ENCODE peak calls at places on chromosomes 2 and 18, in four cellular contexts. One of them, this sample, is unnamed.

GRCh38 chr18:6547476-6547875 is 132.8 kb upstream of the L3MBTL4 start:
- DNase-seq in ovary: no peak
- DNase-seq in astrocyte of the spinal cord: no peak
- DNase-seq in endothelial cell: no peak
- DNase-seq in this sample: no peak

GRCh38 chr2:43300781-43301586 is 74.6 kb upstream of the ZFP36L2 start:
- DNase-seq in ovary: no peak
- DNase-seq in astrocyte of the spinal cord: peak; percentile 48
- DNase-seq in endothelial cell: no peak
- DNase-seq in this sample: no peak

GRCh38 chr2:158034198-158034831 is 67.4 kb upstream of the UPP2 start:
- DNase-seq in ovary: no peak
- DNase-seq in astrocyte of the spinal cord: peak; percentile 69
- DNase-seq in endothelial cell: peak; percentile 62
- DNase-seq in this sample: peak; percentile 53

GRCh38 chr2:171308280-171309054 is 125.3 kb downstream of the METTL8 start:
- DNase-seq in ovary: no peak
- DNase-seq in astrocyte of the spinal cord: no peak
- DNase-seq in endothelial cell: no peak
- DNase-seq in this sample: no peak

GRCh38 chr2:58571181-58571852 is 330.2 kb upstream of the FANCL start:
- DNase-seq in ovary: no peak
- DNase-seq in astrocyte of the spinal cord: peak; percentile 76
- DNase-seq in endothelial cell: peak; percentile 52
- DNase-seq in this sample: peak; percentile 47

GRCh38 chr2:8049851-8050571 is 631.8 kb upstream of the ID2 start:
- DNase-seq in ovary: no peak
- DNase-seq in astrocyte of the spinal cord: no peak
- DNase-seq in endothelial cell: no peak
- DNase-seq in this sample: no peak

GRCh38 chr2:232568161-232568560 is 17.7 kb downstream of the EIF4E2 start:
- DNase-seq in ovary: no peak
- DNase-seq in astrocyte of the spinal cord: peak; percentile 84
- DNase-seq in endothelial cell: no peak
- DNase-seq in this sample: peak; percentile 91

GRCh38 chr2:174158003-174158402 is 90.3 kb downstream of the OLA1 start:
- DNase-seq in ovary: no peak
- DNase-seq in astrocyte of the spinal cord: peak; percentile 33
- DNase-seq in endothelial cell: peak; percentile 62
- DNase-seq in this sample: peak; percentile 34

GRCh38 chr2:197189770-197190434 is 120.7 kb downstream of the ANKRD44 start:
- DNase-seq in ovary: no peak
- DNase-seq in astrocyte of the spinal cord: no peak
- DNase-seq in endothelial cell: no peak
- DNase-seq in this sample: no peak

GRCh38 chr18:13318644-13319501 is 100.3 kb downstream of the LDLRAD4 start:
- DNase-seq in ovary: no peak
- DNase-seq in astrocyte of the spinal cord: no peak
- DNase-seq in endothelial cell: no peak
- DNase-seq in this sample: no peak

GRCh38 chr18:51448949-51449348 is 251.5 kb upstream of the MEX3C start:
- DNase-seq in ovary: no peak
- DNase-seq in astrocyte of the spinal cord: no peak
- DNase-seq in endothelial cell: no peak
- DNase-seq in this sample: no peak

GRCh38 chr2:239961662-239962220 is 63.4 kb downstream of the NDUFA10 start:
- DNase-seq in ovary: no peak
- DNase-seq in astrocyte of the spinal cord: no peak
- DNase-seq in endothelial cell: no peak
- DNase-seq in this sample: no peak

GRCh38 chr2:26035110-26035728 is 1.3 kb downstream of the RAB10 start:
- DNase-seq in ovary: no peak
- DNase-seq in astrocyte of the spinal cord: no peak
- DNase-seq in endothelial cell: no peak
- DNase-seq in this sample: no peak

GRCh38 chr2:67445652-67446268 is 48.6 kb downstream of the ETAA1 start:
- DNase-seq in ovary: no peak
- DNase-seq in astrocyte of the spinal cord: no peak
- DNase-seq in endothelial cell: no peak
- DNase-seq in this sample: no peak

GRCh38 chr2:190781604-190782198 is 98.9 kb upstream of the GLS start:
- DNase-seq in ovary: peak; percentile 44
- DNase-seq in astrocyte of the spinal cord: peak; percentile 72
- DNase-seq in endothelial cell: peak; percentile 61
- DNase-seq in this sample: peak; percentile 63

GRCh38 chr2:152222975-152223638 is 47.5 kb upstream of the STAM2 start:
- DNase-seq in ovary: peak; percentile 62
- DNase-seq in astrocyte of the spinal cord: peak; percentile 94
- DNase-seq in endothelial cell: no peak
- DNase-seq in this sample: no peak

GRCh38 chr18:27378396-27379094 is 193.4 kb upstream of the CHST9 start:
- DNase-seq in ovary: no peak
- DNase-seq in astrocyte of the spinal cord: peak; percentile 79
- DNase-seq in endothelial cell: no peak
- DNase-seq in this sample: no peak
- TF ChIP-seq CTCF in ovary: no peak
- TF ChIP-seq CTCF in astrocyte of the spinal cord: no peak
- TF ChIP-seq CTCF in endothelial cell: no peak
- TF ChIP-seq CTCF in this sample: no peak

DNA sequence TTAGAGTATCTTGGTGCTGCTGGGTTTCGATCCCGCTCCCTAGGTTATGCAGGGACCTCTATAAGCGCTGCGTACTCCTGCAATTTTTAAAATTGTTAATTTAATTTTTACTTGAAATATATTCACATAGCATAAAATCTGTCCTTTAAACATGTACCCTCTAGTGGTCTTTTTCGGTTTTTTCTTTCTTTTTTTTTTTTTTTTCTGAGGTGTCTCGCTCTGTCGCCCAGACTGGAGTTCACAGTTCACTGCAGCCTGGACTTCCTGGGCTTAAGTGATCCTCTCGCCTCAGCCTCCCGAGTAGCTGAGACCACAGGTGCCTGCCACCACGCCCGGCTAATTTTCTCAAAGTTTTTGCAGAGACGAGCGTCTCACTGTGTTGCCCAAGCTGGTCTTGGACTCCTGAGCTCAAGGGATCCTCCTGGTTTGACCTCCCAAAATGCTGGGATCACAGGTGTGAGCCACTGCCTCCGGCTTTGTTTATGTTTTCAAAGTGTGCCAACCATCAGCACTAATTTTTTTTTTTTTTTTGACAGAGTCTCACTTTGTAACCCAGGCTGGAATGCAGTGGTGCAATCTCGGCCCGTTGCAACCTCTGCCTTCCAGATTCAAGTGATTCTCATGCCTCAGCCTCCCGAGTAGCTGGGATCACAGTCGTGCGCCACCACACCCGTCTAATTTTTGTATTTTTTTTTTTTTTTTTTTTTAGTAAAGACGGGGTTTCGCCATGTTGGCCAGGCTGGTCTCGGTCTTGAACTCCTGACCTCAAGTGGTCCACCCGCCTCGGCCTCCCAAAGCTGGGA is 585 bp upstream of the MOB1A start:
- DNase-seq in ovary: peak; percentile 34
- DNase-seq in astrocyte of the spinal cord: no peak
- DNase-seq in endothelial cell: no peak
- DNase-seq in this sample: no peak
- TF ChIP-seq CTCF in ovary: no peak
- TF ChIP-seq CTCF in astrocyte of the spinal cord: peak; percentile 18
- TF ChIP-seq CTCF in endothelial cell: peak; percentile 65
- TF ChIP-seq CTCF in this sample: peak; percentile 77

GRCh38 chr18:3919396-3920061 is 469.6 kb downstream of the TGIF1 start:
- DNase-seq in ovary: no peak
- DNase-seq in astrocyte of the spinal cord: no peak
- DNase-seq in endothelial cell: no peak
- DNase-seq in this sample: no peak
- TF ChIP-seq CTCF in ovary: no peak
- TF ChIP-seq CTCF in astrocyte of the spinal cord: no peak
- TF ChIP-seq CTCF in endothelial cell: no peak
- TF ChIP-seq CTCF in this sample: no peak

DNA sequence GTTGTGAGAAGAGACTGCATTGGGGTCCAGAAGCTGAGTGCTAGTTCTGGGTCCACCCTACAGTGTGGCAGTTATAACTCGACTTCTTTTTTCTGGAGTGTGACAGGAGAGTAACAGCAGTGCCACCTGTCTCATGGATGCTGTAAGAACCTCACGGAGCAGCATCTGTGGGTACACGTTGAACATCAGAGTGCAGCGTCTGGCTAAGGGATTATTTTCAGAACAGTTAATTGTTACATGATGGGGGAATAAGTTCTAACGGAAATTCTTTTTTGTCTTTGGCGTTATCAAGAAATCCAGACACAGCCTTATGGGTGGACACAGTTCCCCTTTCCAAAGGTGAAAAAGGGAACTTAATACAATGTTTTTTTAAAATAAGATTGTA is 28.3 kb upstream of the TOGARAM2 start:
- DNase-seq in ovary: no peak
- DNase-seq in astrocyte of the spinal cord: no peak
- DNase-seq in endothelial cell: no peak
- DNase-seq in this sample: no peak
- TF ChIP-seq CTCF in ovary: no peak
- TF ChIP-seq CTCF in astrocyte of the spinal cord: no peak
- TF ChIP-seq CTCF in endothelial cell: no peak
- TF ChIP-seq CTCF in this sample: peak; percentile 21

GRCh38 chr2:100013892-100014677 is 128.3 kb downstream of the AFF3 start:
- DNase-seq in ovary: peak; percentile 67
- DNase-seq in astrocyte of the spinal cord: peak; percentile 97
- DNase-seq in endothelial cell: no peak
- DNase-seq in this sample: peak; percentile 87
- TF ChIP-seq CTCF in ovary: no peak
- TF ChIP-seq CTCF in astrocyte of the spinal cord: peak; percentile 34
- TF ChIP-seq CTCF in endothelial cell: no peak
- TF ChIP-seq CTCF in this sample: peak; percentile 46

DNA sequence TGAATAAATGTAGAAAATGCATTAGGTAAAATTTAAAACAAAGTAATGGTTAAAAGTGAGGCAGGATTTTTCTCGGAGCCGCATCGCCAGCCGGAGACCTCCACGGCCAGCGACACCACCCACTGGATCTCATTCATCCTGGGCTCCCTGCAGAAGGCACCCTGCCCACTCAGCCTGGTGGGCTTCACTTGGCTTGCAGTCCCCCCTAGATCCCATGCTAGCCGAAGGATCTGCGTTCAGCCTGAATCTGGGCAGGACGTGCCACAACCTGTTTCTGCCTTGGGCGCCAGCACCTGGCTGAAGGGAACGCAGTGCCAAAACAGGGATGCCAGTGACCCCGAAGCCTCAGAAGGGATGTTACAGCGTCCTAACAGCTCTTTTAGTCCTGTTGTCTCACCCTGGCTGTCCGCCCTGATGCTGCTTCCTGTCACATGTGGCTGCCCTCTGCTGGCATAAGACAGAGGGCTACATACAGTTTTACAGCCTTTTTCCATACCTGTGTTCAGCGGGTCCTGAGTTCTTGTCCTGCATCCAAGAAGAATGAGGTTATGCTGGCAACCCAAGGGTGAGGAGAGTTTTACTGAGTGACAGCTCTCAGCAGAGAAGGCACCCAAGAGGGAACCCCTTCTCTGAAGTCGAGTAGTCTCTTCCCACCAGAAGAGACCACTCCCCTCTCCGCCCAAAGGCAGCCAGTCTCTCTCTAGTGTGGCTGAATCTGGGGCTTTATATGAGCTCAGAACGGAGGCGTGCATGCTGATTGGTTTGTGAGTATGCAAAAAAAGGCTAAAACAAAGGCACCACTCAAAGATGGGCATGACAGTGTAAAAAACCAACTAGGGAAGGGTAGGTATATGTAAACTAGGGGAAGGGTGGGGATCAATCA is 173.1 kb upstream of the GYPC start:
- DNase-seq in ovary: no peak
- DNase-seq in astrocyte of the spinal cord: no peak
- DNase-seq in endothelial cell: no peak
- DNase-seq in this sample: no peak
- TF ChIP-seq CTCF in ovary: no peak
- TF ChIP-seq CTCF in astrocyte of the spinal cord: no peak
- TF ChIP-seq CTCF in endothelial cell: no peak
- TF ChIP-seq CTCF in this sample: no peak

DNA sequence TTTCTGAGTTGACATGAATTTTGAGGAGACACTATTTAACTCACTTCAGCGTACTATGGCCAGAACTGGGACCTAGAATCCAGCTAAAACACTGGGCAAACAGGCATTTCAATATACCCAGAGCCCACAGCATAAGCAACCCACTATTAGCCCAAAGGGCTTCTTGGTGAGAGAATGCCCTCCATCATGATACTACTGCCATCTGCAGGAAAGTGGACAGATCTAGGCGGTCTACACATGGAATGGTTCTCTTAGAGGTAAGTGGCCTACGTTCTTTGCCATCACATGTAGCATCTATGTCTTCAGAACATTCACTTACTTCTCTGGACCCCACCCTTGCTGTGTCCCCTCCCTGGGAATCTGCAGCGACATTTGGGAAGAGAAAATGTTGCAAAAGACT is 181.3 kb upstream of the LINC00305 start:
- DNase-seq in ovary: no peak
- DNase-seq in astrocyte of the spinal cord: no peak
- DNase-seq in endothelial cell: peak; percentile 16
- DNase-seq in this sample: no peak
- TF ChIP-seq CTCF in ovary: no peak
- TF ChIP-seq CTCF in astrocyte of the spinal cord: no peak
- TF ChIP-seq CTCF in endothelial cell: no peak
- TF ChIP-seq CTCF in this sample: no peak

DNA sequence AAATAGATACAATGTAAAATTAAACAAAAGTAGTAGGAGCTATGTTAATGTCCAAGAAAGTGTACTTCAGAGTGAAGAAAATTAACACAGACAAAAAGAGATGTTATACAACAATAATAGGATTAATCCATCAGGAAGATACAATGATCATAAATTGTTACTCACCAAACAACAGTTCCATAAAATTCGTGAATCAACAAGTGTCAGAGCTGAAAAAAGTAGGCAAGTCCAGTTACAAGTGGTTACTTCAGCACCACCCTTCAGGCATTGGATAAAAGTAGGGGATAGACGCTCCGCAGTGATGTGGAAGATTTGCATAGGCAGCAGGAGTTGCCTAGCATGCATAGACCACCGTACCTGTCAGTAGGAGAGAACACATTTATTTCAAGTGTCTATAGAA is 77.8 kb downstream of the ATP9B start:
- DNase-seq in ovary: no peak
- DNase-seq in astrocyte of the spinal cord: no peak
- DNase-seq in endothelial cell: no peak
- DNase-seq in this sample: no peak
- TF ChIP-seq CTCF in ovary: no peak
- TF ChIP-seq CTCF in astrocyte of the spinal cord: no peak
- TF ChIP-seq CTCF in endothelial cell: no peak
- TF ChIP-seq CTCF in this sample: no peak

This sample was measured in HFFc6.